ENCODE peak calls at places on chromosomes 7 and 10, in nine cellular contexts. Z, L, B, M, Y, O, C, X and W are unnamed samples.

GRCh38 chr10:27380929-27381358 is 123.2 kb upstream of the RAB18 start:
- DNase-seq in Z (no peak), L (no peak), B (no peak), M (no peak), Y (no peak), O (no peak), C (no peak), X (no peak), W (no peak)

GRCh38 chr7:3300221-3300650 is 816 bp upstream of the SDK1 start:
- DNase-seq in Z (no peak), L (no peak), B (no peak), M (no peak), Y (no peak), O (no peak), C (no peak), X (peak; percentile 62), W (peak; percentile 11)

GRCh38 chr7:156732091-156732621 is 91.6 kb downstream of the RNF32 start:
- DNase-seq in Z (no peak), L (no peak), B (no peak), M (no peak), Y (no peak), O (no peak), C (no peak), X (no peak), W (no peak)

GRCh38 chr7:10588084-10588483 is 385.6 kb upstream of the PHF14 start:
- DNase-seq in Z (no peak), L (no peak), B (no peak), M (no peak), Y (no peak), O (no peak), C (no peak), X (no peak), W (no peak)

GRCh38 chr10:75245354-75246001 is 9.7 kb upstream of the COMTD1 start:
- DNase-seq in Z (no peak), L (no peak), B (no peak), M (no peak), Y (no peak), O (no peak), C (no peak), X (no peak), W (no peak)

GRCh38 chr10:31926765-31927596 is 1.6 kb downstream of the ARHGAP12 start:
- DNase-seq in Z (no peak), L (no peak), B (peak; percentile 4), M (no peak), Y (no peak), O (no peak), C (no peak), X (no peak), W (no peak)

GRCh38 chr7:103387267-103387666 is 39.8 kb downstream of the PSMC2 start:
- DNase-seq in Z (no peak), L (no peak), B (no peak), M (no peak), Y (no peak), O (no peak), C (no peak), X (no peak), W (no peak)

GRCh38 chr7:30642789-30643188 is 39.5 kb downstream of the CRHR2 start:
- DNase-seq in Z (no peak), L (no peak), B (no peak), M (no peak), Y (no peak), O (no peak), C (no peak), X (no peak), W (no peak)

GRCh38 chr10:79243211-79244067 is 103.8 kb upstream of the PPIF start:
- DNase-seq in Z (no peak), L (no peak), B (peak; percentile 87), M (no peak), Y (peak; percentile 57), O (peak; percentile 31), C (peak; percentile 21), X (peak; percentile 83), W (peak; percentile 85)

GRCh38 chr7:77309714-77310220 is 106.4 kb downstream of the GSAP start:
- DNase-seq in Z (no peak), L (no peak), B (no peak), M (no peak), Y (no peak), O (no peak), C (no peak), X (no peak), W (no peak)

GRCh38 chr10:110016037-110016436 is 8.3 kb downstream of the ADD3 start:
- DNase-seq in Z (no peak), L (no peak), B (peak; percentile 71), M (no peak), Y (no peak), O (no peak), C (no peak), X (no peak), W (no peak)

GRCh38 chr7:131300078-131300477 is 27.6 kb upstream of the MKLN1 start:
- DNase-seq in Z (no peak), L (no peak), B (no peak), M (no peak), Y (no peak), O (no peak), C (no peak), X (no peak), W (no peak)

GRCh38 chr7:148589640-148590039 is 926 bp upstream of the C7orf33 start:
- DNase-seq in Z (no peak), L (no peak), B (no peak), M (no peak), Y (no peak), O (no peak), C (no peak), X (no peak), W (no peak)

GRCh38 chr10:59904431-59905065 is 1.8 kb downstream of the CCDC6 start:
- DNase-seq in Z (no peak), L (no peak), B (peak; percentile 30), M (no peak), Y (no peak), O (no peak), C (no peak), X (no peak), W (peak; percentile 46)

GRCh38 chr10:33174674-33175073 is 159.8 kb downstream of the NRP1 start:
- DNase-seq in Z (no peak), L (no peak), B (no peak), M (no peak), Y (no peak), O (no peak), C (no peak), X (no peak), W (no peak)

GRCh38 chr10:78856421-78856820 is 212.3 kb upstream of the ZMIZ1 start:
- DNase-seq in Z (no peak), L (no peak), B (peak; percentile 94), M (no peak), Y (peak; percentile 75), O (no peak), C (no peak), X (peak; percentile 89), W (peak; percentile 86)

GRCh38 chr10:3045471-3046209 is 21.7 kb upstream of the PFKP start:
- DNase-seq in Z (no peak), L (peak; percentile 47), B (peak; percentile 53), M (no peak), Y (no peak), O (no peak), C (peak; percentile 65), X (peak; percentile 75), W (peak; percentile 60)

GRCh38 chr10:117441812-117442443 is 66.7 kb upstream of the PDZD8 start:
- DNase-seq in Z (peak; percentile 85), L (no peak), B (peak; percentile 35), M (no peak), Y (no peak), O (no peak), C (no peak), X (no peak), W (no peak)

GRCh38 chr10:63665765-63666164 is 144.6 kb downstream of the REEP3 start:
- DNase-seq in Z (no peak), L (no peak), B (no peak), M (no peak), Y (no peak), O (no peak), C (no peak), X (no peak), W (no peak)

GRCh38 chr7:150356265-150356897 is 12.2 kb upstream of the REPIN1 start:
- DNase-seq in Z (no peak), L (no peak), B (peak; percentile 37), M (no peak), Y (no peak), O (no peak), C (no peak), X (no peak), W (no peak)

GRCh38 chr7:108016841-108017775 is 14.1 kb upstream of the LAMB1 start:
- DNase-seq in Z (no peak), L (no peak), B (peak; percentile 20), M (no peak), Y (no peak), O (no peak), C (no peak), X (no peak), W (no peak)

GRCh38 chr10:49176310-49177268 is 11.6 kb downstream of the TMEM273 start:
- DNase-seq in Z (no peak), L (no peak), B (no peak), M (no peak), Y (no peak), O (no peak), C (no peak), X (no peak), W (no peak)

GRCh38 chr10:124048371-124049290 is 44.8 kb downstream of the CHST15 start:
- DNase-seq in Z (no peak), L (no peak), B (no peak), M (no peak), Y (no peak), O (no peak), C (no peak), X (peak; percentile 70), W (no peak)